ENCODE peak calls at places on chromosome 11, in seven cellular contexts. One of them, this sample, is unnamed.

GRCh38 chr11:36492724-36493304 is 17.3 kb downstream of the TRAF6 start:
- DNase-seq in HCT116: peak; percentile 42
- DNase-seq in adipocyte: peak; percentile 78
- DNase-seq in left lung: no peak
- DNase-seq in upper lobe of left lung: no peak
- DNase-seq in aorta: no peak
- DNase-seq in tibial artery: no peak
- DNase-seq in this sample: no peak

GRCh38 chr11:8285796-8286195 is 22.1 kb upstream of the LMO1 start:
- DNase-seq in HCT116: no peak
- DNase-seq in aorta: peak; percentile 37
- DNase-seq in tibial artery: peak; percentile 27
- DNase-seq in upper lobe of left lung: no peak
- DNase-seq in adipocyte: no peak
- DNase-seq in left lung: no peak
- DNase-seq in this sample: no peak

GRCh38 chr11:93005239-93005638 is 35.8 kb downstream of the MTNR1B start:
- DNase-seq in tibial artery: no peak
- DNase-seq in adipocyte: peak; percentile 12
- DNase-seq in upper lobe of left lung: no peak
- DNase-seq in HCT116: no peak
- DNase-seq in left lung: no peak
- DNase-seq in aorta: no peak
- DNase-seq in this sample: no peak

GRCh38 chr11:2700415-2701211 is 819 bp upstream of the KCNQ1OT1 start:
- DNase-seq in HCT116: no peak
- DNase-seq in aorta: peak; percentile 91
- DNase-seq in left lung: peak; percentile 92
- DNase-seq in adipocyte: peak; percentile 63
- DNase-seq in upper lobe of left lung: peak; percentile 75
- DNase-seq in tibial artery: peak; percentile 84
- DNase-seq in this sample: peak; percentile 92

GRCh38 chr11:80240245-80240644 is 799.4 kb upstream of the TENM4 start:
- DNase-seq in aorta: no peak
- DNase-seq in tibial artery: no peak
- DNase-seq in upper lobe of left lung: no peak
- DNase-seq in HCT116: no peak
- DNase-seq in left lung: no peak
- DNase-seq in adipocyte: no peak
- DNase-seq in this sample: no peak

GRCh38 chr11:47861762-47862161 is 13.6 kb upstream of the NUP160 start:
- DNase-seq in aorta: no peak
- DNase-seq in tibial artery: no peak
- DNase-seq in upper lobe of left lung: no peak
- DNase-seq in HCT116: no peak
- DNase-seq in adipocyte: peak; percentile 50
- DNase-seq in left lung: no peak
- DNase-seq in this sample: no peak

GRCh38 chr11:6323291-6323905 is 3.1 kb upstream of the CAVIN3 start:
- DNase-seq in upper lobe of left lung: no peak
- DNase-seq in aorta: no peak
- DNase-seq in left lung: no peak
- DNase-seq in adipocyte: no peak
- DNase-seq in tibial artery: no peak
- DNase-seq in HCT116: no peak
- DNase-seq in this sample: no peak

GRCh38 chr11:35223429-35223828 is 84.5 kb downstream of the CD44 start:
- DNase-seq in left lung: no peak
- DNase-seq in HCT116: no peak
- DNase-seq in tibial artery: no peak
- DNase-seq in adipocyte: peak; percentile 88
- DNase-seq in aorta: no peak
- DNase-seq in upper lobe of left lung: no peak
- DNase-seq in this sample: no peak

GRCh38 chr11:5846689-5847088 is 5.0 kb upstream of the OR52E6 start:
- DNase-seq in tibial artery: no peak
- DNase-seq in aorta: no peak
- DNase-seq in upper lobe of left lung: no peak
- DNase-seq in left lung: no peak
- DNase-seq in adipocyte: no peak
- DNase-seq in HCT116: no peak
- DNase-seq in this sample: no peak

GRCh38 chr11:128726464-128727139 is 32.7 kb downstream of the FLI1 start:
- DNase-seq in left lung: no peak
- DNase-seq in upper lobe of left lung: peak; percentile 72
- DNase-seq in HCT116: no peak
- DNase-seq in aorta: no peak
- DNase-seq in tibial artery: no peak
- DNase-seq in adipocyte: no peak
- DNase-seq in this sample: no peak

GRCh38 chr11:44133335-44133946 is 38.0 kb downstream of the EXT2 start:
- DNase-seq in tibial artery: no peak
- DNase-seq in upper lobe of left lung: no peak
- DNase-seq in aorta: no peak
- DNase-seq in left lung: no peak
- DNase-seq in adipocyte: peak; percentile 83
- DNase-seq in HCT116: no peak
- DNase-seq in this sample: no peak

GRCh38 chr11:120316880-120317688 is 8.0 kb upstream of the TLCD5 start:
- DNase-seq in HCT116: no peak
- DNase-seq in adipocyte: no peak
- DNase-seq in tibial artery: peak; percentile 91
- DNase-seq in aorta: no peak
- DNase-seq in left lung: peak; percentile 79
- DNase-seq in upper lobe of left lung: peak; percentile 91
- DNase-seq in this sample: no peak

GRCh38 chr11:78740175-78741161 is 165.8 kb upstream of the NARS2 start:
- DNase-seq in HCT116: no peak
- DNase-seq in upper lobe of left lung: no peak
- DNase-seq in left lung: no peak
- DNase-seq in tibial artery: no peak
- DNase-seq in adipocyte: no peak
- DNase-seq in aorta: no peak
- DNase-seq in this sample: no peak

GRCh38 chr11:61834278-61835004 is 6.3 kb downstream of the FADS2 start:
- DNase-seq in HCT116: no peak
- DNase-seq in left lung: no peak
- DNase-seq in adipocyte: peak; percentile 65
- DNase-seq in tibial artery: peak; percentile 90
- DNase-seq in aorta: peak; percentile 91
- DNase-seq in upper lobe of left lung: peak; percentile 56
- DNase-seq in this sample: no peak

GRCh38 chr11:2687223-2687530 is 12.6 kb downstream of the KCNQ1OT1 start:
- DNase-seq in adipocyte: no peak
- DNase-seq in tibial artery: peak; percentile 40
- DNase-seq in HCT116: no peak
- DNase-seq in aorta: no peak
- DNase-seq in upper lobe of left lung: no peak
- DNase-seq in left lung: no peak
- DNase-seq in this sample: peak; percentile 23

DNA sequence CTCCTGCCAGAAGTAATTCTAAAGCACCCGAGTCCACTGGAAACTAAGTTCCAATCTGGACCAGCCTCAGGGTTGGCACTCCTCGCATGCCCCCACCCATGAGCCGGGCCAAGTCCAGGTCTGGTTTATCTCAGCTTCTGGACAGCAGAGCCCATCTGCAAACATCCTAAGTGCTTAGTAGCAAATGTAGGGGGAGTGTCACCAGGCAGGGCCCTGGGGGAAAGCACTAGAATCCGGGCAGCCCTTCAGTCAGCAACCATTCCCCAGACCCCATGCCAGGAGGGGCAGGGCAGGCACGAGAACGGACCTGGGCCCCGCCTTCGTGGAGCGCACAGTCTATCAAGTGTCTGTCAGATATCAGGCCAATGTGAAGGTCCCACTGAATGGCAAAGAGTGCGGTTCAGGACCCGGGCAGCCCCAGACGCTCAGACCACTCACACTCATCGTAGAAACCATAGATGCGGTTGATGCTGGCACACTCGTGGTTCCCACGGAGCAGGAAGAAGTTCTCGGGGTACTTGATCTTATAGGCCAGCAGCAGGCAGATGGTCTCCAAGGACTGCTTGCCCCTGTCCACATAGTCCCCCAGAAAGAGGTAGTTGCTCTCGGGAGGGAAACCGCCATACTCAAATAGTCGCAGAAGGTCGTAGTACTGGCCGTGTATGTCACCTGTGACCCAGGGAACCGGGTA is 1.3 kb downstream of the PPP1CA start:
- DNase-seq in tibial artery: no peak
- DNase-seq in left lung: no peak
- DNase-seq in upper lobe of left lung: no peak
- DNase-seq in adipocyte: no peak
- DNase-seq in aorta: no peak
- DNase-seq in HCT116: no peak
- DNase-seq in this sample: no peak
- H3K4me1 ChIP-seq in tibial artery: peaks cover 23% of the 10 kb centered on the region
- H3K4me1 ChIP-seq in left lung: peaks cover 16% of the 10 kb centered on the region
- H3K4me1 ChIP-seq in upper lobe of left lung: peaks cover 70% of the 10 kb centered on the region
- H3K4me1 ChIP-seq in adipocyte: peaks cover 14% of the 10 kb centered on the region
- H3K4me1 ChIP-seq in aorta: no peaks in the 10 kb centered on the region
- H3K4me1 ChIP-seq in HCT116: peaks cover 18% of the 10 kb centered on the region
- H3K4me1 ChIP-seq in this sample: peaks cover 41% of the 10 kb centered on the region

GRCh38 chr11:12842933-12843636 is 166.0 kb upstream of the RASSF10 start:
- DNase-seq in upper lobe of left lung: no peak
- DNase-seq in tibial artery: no peak
- DNase-seq in aorta: no peak
- DNase-seq in HCT116: no peak
- DNase-seq in left lung: no peak
- DNase-seq in adipocyte: peak; percentile 53
- DNase-seq in this sample: no peak
- H3K4me1 ChIP-seq in upper lobe of left lung: peaks cover 32% of the 10 kb centered on the region
- H3K4me1 ChIP-seq in tibial artery: no peaks in the 10 kb centered on the region
- H3K4me1 ChIP-seq in aorta: peaks cover 4% of the 10 kb centered on the region
- H3K4me1 ChIP-seq in HCT116: peaks cover 18% of the 10 kb centered on the region
- H3K4me1 ChIP-seq in left lung: peaks cover 23% of the 10 kb centered on the region
- H3K4me1 ChIP-seq in adipocyte: peaks cover 60% of the 10 kb centered on the region
- H3K4me1 ChIP-seq in this sample: peaks cover 61% of the 10 kb centered on the region

DNA sequence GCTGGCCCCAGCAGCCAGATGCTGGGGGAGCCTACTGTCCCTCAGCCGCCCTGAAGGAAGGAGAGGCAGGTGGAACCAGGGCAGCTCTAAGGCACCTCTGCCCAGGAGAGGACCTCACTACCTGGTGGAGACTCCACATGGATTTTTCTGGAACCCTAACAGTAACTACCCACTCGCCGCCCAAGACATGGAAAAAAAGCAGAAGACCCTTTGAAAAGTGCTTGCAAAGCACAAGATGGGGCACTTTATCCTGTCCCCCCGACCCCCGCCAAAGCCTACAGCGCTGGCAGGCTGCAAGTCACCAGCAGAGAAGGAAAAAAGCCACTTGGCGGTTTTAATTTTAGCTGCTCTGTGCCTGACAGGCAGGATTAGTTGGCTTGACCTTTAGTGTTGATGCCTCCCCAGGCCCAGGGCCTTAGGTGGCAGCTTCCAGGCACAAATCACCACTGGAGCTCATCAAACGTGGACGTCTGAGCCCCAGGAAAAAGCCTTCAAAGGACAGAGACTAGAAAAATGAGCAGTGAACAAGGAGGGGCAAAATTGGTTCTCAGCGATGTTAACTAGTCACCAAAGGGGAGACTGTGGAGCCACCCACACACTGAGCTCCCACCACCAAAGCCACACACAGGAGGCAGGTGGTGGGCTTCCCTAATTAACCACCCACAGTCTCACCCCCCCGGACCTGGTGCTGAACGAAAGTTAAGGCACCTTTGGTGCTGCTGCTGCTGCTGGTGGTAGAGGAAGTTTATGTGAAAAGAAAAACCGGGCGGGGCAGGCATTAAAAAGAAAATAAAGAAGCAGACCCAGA is 4.2 kb upstream of the PYGM start:
- DNase-seq in HCT116: no peak
- DNase-seq in aorta: no peak
- DNase-seq in upper lobe of left lung: no peak
- DNase-seq in left lung: no peak
- DNase-seq in tibial artery: peak; percentile 63
- DNase-seq in adipocyte: no peak
- DNase-seq in this sample: no peak
- H3K4me1 ChIP-seq in HCT116: peaks cover 5% of the 10 kb centered on the region
- H3K4me1 ChIP-seq in aorta: no peaks in the 10 kb centered on the region
- H3K4me1 ChIP-seq in upper lobe of left lung: peaks cover 50% of the 10 kb centered on the region
- H3K4me1 ChIP-seq in left lung: no peaks in the 10 kb centered on the region
- H3K4me1 ChIP-seq in tibial artery: peaks cover 42% of the 10 kb centered on the region
- H3K4me1 ChIP-seq in adipocyte: peaks cover 45% of the 10 kb centered on the region
- H3K4me1 ChIP-seq in this sample: peaks cover 51% of the 10 kb centered on the region

GRCh38 chr11:27237641-27238040 is 125.4 kb downstream of the CCDC34 start:
- DNase-seq in HCT116: no peak
- DNase-seq in adipocyte: no peak
- DNase-seq in upper lobe of left lung: no peak
- DNase-seq in tibial artery: no peak
- DNase-seq in aorta: no peak
- DNase-seq in left lung: no peak
- DNase-seq in this sample: no peak
- H3K4me1 ChIP-seq in HCT116: no peaks in the 10 kb centered on the region
- H3K4me1 ChIP-seq in adipocyte: peaks cover 26% of the 10 kb centered on the region
- H3K4me1 ChIP-seq in upper lobe of left lung: no peaks in the 10 kb centered on the region
- H3K4me1 ChIP-seq in tibial artery: no peaks in the 10 kb centered on the region
- H3K4me1 ChIP-seq in aorta: no peaks in the 10 kb centered on the region
- H3K4me1 ChIP-seq in left lung: peaks cover 5% of the 10 kb centered on the region
- H3K4me1 ChIP-seq in this sample: peaks cover 13% of the 10 kb centered on the region

This sample was measured in suprapubic skin.